ENCODE peak calls at places on chromosome 12, in nine cellular contexts. One of them, this sample, is unnamed.
A peak's percentile ranks its signal among the peaks of the same experiment; 100 is the strongest.

GRCh38 chr12:123151679-123152454 is 977 bp upstream of the PITPNM2 start:
- DNase-seq in fibroblast of mammary gland: no peak
- DNase-seq in PC-3: no peak
- DNase-seq in CD4-positive, CD25-positive, alpha-beta regulatory T cell: no peak
- DNase-seq in ascending aorta: no peak
- DNase-seq in neural progenitor cell: peak; percentile 26
- DNase-seq in right lobe of liver: no peak
- DNase-seq in CD8-positive, alpha-beta memory T cell: no peak
- DNase-seq in breast epithelium: no peak
- DNase-seq in this sample: no peak

GRCh38 chr12:1911598-1912575 is 6.6 kb downstream of the CACNA2D4 start:
- DNase-seq in fibroblast of mammary gland: no peak
- DNase-seq in PC-3: no peak
- DNase-seq in CD4-positive, CD25-positive, alpha-beta regulatory T cell: no peak
- DNase-seq in ascending aorta: no peak
- DNase-seq in neural progenitor cell: no peak
- DNase-seq in right lobe of liver: no peak
- DNase-seq in CD8-positive, alpha-beta memory T cell: no peak
- DNase-seq in breast epithelium: no peak
- DNase-seq in this sample: no peak

GRCh38 chr12:121325922-121326396 is 26.3 kb downstream of the ANAPC5 start:
- DNase-seq in fibroblast of mammary gland: no peak
- DNase-seq in PC-3: no peak
- DNase-seq in CD4-positive, CD25-positive, alpha-beta regulatory T cell: no peak
- DNase-seq in ascending aorta: no peak
- DNase-seq in neural progenitor cell: no peak
- DNase-seq in right lobe of liver: no peak
- DNase-seq in CD8-positive, alpha-beta memory T cell: no peak
- DNase-seq in breast epithelium: no peak
- DNase-seq in this sample: no peak

GRCh38 chr12:92278378-92278828 is 132.8 kb upstream of the BTG1 start:
- DNase-seq in fibroblast of mammary gland: peak; percentile 12
- DNase-seq in PC-3: no peak
- DNase-seq in CD4-positive, CD25-positive, alpha-beta regulatory T cell: no peak
- DNase-seq in ascending aorta: no peak
- DNase-seq in neural progenitor cell: no peak
- DNase-seq in right lobe of liver: no peak
- DNase-seq in CD8-positive, alpha-beta memory T cell: no peak
- DNase-seq in breast epithelium: no peak
- DNase-seq in this sample: no peak

GRCh38 chr12:26043139-26044006 is 81.5 kb downstream of the BHLHE41 start:
- DNase-seq in fibroblast of mammary gland: no peak
- DNase-seq in PC-3: peak; percentile 82
- DNase-seq in CD4-positive, CD25-positive, alpha-beta regulatory T cell: no peak
- DNase-seq in ascending aorta: no peak
- DNase-seq in neural progenitor cell: no peak
- DNase-seq in right lobe of liver: no peak
- DNase-seq in CD8-positive, alpha-beta memory T cell: no peak
- DNase-seq in breast epithelium: no peak
- DNase-seq in this sample: no peak

GRCh38 chr12:93419388-93420034 is 22.2 kb downstream of the UBE2N start:
- DNase-seq in fibroblast of mammary gland: peak; percentile 76
- DNase-seq in PC-3: peak; percentile 68
- DNase-seq in CD4-positive, CD25-positive, alpha-beta regulatory T cell: peak; percentile 71
- DNase-seq in ascending aorta: no peak
- DNase-seq in neural progenitor cell: peak; percentile 42
- DNase-seq in right lobe of liver: no peak
- DNase-seq in CD8-positive, alpha-beta memory T cell: peak; percentile 38
- DNase-seq in breast epithelium: no peak
- DNase-seq in this sample: no peak

GRCh38 chr12:39199371-39199770 is 243.5 kb downstream of the KIF21A start:
- DNase-seq in fibroblast of mammary gland: no peak
- DNase-seq in PC-3: no peak
- DNase-seq in CD4-positive, CD25-positive, alpha-beta regulatory T cell: no peak
- DNase-seq in ascending aorta: no peak
- DNase-seq in neural progenitor cell: no peak
- DNase-seq in right lobe of liver: no peak
- DNase-seq in CD8-positive, alpha-beta memory T cell: no peak
- DNase-seq in breast epithelium: no peak
- DNase-seq in this sample: no peak

GRCh38 chr12:127149226-127149964 is 1117.6 kb upstream of the TMEM132C start:
- DNase-seq in fibroblast of mammary gland: peak; percentile 87
- DNase-seq in PC-3: no peak
- DNase-seq in CD4-positive, CD25-positive, alpha-beta regulatory T cell: no peak
- DNase-seq in ascending aorta: no peak
- DNase-seq in neural progenitor cell: no peak
- DNase-seq in right lobe of liver: no peak
- DNase-seq in CD8-positive, alpha-beta memory T cell: no peak
- DNase-seq in breast epithelium: no peak
- DNase-seq in this sample: no peak

DNA sequence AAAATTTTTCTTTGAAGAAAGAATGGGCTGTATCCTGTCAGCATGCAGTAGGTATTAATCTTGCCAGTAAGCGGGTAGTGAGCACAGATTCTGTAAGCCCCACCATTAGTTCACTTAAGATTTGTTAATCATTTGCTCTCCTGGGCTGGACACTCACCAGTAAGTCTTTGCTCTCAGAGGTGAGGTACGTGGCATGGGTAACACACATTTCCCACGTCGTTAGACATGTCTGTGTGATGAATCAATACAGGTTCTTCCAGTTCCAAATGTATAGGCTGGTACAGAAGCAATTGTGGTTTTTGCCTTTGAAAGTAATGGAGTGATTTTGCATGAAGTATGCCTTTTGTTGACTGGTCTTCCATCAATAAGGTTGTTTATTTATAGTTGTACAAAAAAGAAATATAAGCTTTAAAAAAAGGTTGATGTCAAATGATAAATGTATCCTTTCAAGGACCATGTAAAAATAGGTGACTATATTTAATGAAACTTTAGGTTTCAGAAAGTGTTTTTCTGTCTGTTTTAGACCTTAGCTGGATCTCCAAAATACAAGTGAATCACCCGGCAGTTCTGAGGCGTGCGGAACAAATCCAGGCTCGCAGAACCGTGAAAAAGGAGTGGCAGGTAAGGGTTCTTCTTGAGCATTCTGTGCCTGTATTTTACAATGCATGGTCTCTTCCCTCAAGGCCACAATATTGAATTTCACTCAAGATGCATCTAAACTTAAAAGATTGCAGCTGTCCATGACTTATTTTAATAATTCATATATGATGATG is 45.5 kb downstream of the DERA start:
- DNase-seq in fibroblast of mammary gland: no peak
- DNase-seq in PC-3: peak; percentile 92
- DNase-seq in CD4-positive, CD25-positive, alpha-beta regulatory T cell: no peak
- DNase-seq in ascending aorta: no peak
- DNase-seq in neural progenitor cell: no peak
- DNase-seq in right lobe of liver: no peak
- DNase-seq in CD8-positive, alpha-beta memory T cell: no peak
- DNase-seq in breast epithelium: no peak
- DNase-seq in this sample: no peak
- H3K4me3 ChIP-seq in fibroblast of mammary gland: no peak overlapping the region
- H3K4me3 ChIP-seq in PC-3: peak overlapping the region; percentile 30
- H3K4me3 ChIP-seq in CD4-positive, CD25-positive, alpha-beta regulatory T cell: no peak overlapping the region
- H3K4me3 ChIP-seq in ascending aorta: no peak overlapping the region
- H3K4me3 ChIP-seq in neural progenitor cell: no peak overlapping the region
- H3K4me3 ChIP-seq in right lobe of liver: no peak overlapping the region
- H3K4me3 ChIP-seq in CD8-positive, alpha-beta memory T cell: no peak overlapping the region
- H3K4me3 ChIP-seq in breast epithelium: no peak overlapping the region
- H3K4me3 ChIP-seq in this sample: no peak overlapping the region

DNA sequence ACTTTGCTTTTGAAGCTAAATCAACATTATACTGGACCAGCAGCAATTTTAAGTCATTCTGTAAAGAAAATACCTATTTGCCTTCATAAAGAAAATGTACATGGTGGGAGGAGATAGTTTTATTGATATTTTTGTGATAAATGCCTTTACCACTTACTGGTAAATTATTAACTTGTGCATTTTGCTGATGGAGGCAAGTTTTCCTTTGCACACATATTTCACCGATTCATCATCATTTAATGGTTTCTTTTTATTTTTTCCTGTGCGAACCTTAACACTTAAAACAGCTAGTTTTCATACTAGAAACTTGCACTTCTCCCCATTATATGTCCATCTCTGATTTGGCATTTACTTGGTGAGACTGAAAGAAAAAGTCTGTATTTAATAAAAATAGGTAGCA is 239.3 kb downstream of the TRHDE start:
- DNase-seq in fibroblast of mammary gland: no peak
- DNase-seq in PC-3: peak; percentile 4
- DNase-seq in CD4-positive, CD25-positive, alpha-beta regulatory T cell: no peak
- DNase-seq in ascending aorta: no peak
- DNase-seq in neural progenitor cell: no peak
- DNase-seq in right lobe of liver: no peak
- DNase-seq in CD8-positive, alpha-beta memory T cell: no peak
- DNase-seq in breast epithelium: no peak
- DNase-seq in this sample: no peak
- H3K4me3 ChIP-seq in fibroblast of mammary gland: no peak overlapping the region
- H3K4me3 ChIP-seq in PC-3: no peak overlapping the region
- H3K4me3 ChIP-seq in CD4-positive, CD25-positive, alpha-beta regulatory T cell: no peak overlapping the region
- H3K4me3 ChIP-seq in ascending aorta: no peak overlapping the region
- H3K4me3 ChIP-seq in neural progenitor cell: no peak overlapping the region
- H3K4me3 ChIP-seq in right lobe of liver: peak overlapping the region; percentile 23
- H3K4me3 ChIP-seq in CD8-positive, alpha-beta memory T cell: no peak overlapping the region
- H3K4me3 ChIP-seq in breast epithelium: no peak overlapping the region
- H3K4me3 ChIP-seq in this sample: no peak overlapping the region

GRCh38 chr12:109571773-109572505 is 1.4 kb downstream of the MMAB start:
- DNase-seq in fibroblast of mammary gland: no peak
- DNase-seq in PC-3: no peak
- DNase-seq in CD4-positive, CD25-positive, alpha-beta regulatory T cell: no peak
- DNase-seq in ascending aorta: no peak
- DNase-seq in neural progenitor cell: no peak
- DNase-seq in right lobe of liver: peak; percentile 74
- DNase-seq in CD8-positive, alpha-beta memory T cell: no peak
- DNase-seq in breast epithelium: no peak
- DNase-seq in this sample: no peak
- H3K4me3 ChIP-seq in fibroblast of mammary gland: peak overlapping the region; percentile 98
- H3K4me3 ChIP-seq in PC-3: peak overlapping the region; percentile 81
- H3K4me3 ChIP-seq in CD4-positive, CD25-positive, alpha-beta regulatory T cell: no peak overlapping the region
- H3K4me3 ChIP-seq in ascending aorta: no peak overlapping the region
- H3K4me3 ChIP-seq in neural progenitor cell: no peak overlapping the region
- H3K4me3 ChIP-seq in right lobe of liver: no peak overlapping the region
- H3K4me3 ChIP-seq in CD8-positive, alpha-beta memory T cell: no peak overlapping the region
- H3K4me3 ChIP-seq in breast epithelium: no peak overlapping the region
- H3K4me3 ChIP-seq in this sample: no peak overlapping the region

DNA sequence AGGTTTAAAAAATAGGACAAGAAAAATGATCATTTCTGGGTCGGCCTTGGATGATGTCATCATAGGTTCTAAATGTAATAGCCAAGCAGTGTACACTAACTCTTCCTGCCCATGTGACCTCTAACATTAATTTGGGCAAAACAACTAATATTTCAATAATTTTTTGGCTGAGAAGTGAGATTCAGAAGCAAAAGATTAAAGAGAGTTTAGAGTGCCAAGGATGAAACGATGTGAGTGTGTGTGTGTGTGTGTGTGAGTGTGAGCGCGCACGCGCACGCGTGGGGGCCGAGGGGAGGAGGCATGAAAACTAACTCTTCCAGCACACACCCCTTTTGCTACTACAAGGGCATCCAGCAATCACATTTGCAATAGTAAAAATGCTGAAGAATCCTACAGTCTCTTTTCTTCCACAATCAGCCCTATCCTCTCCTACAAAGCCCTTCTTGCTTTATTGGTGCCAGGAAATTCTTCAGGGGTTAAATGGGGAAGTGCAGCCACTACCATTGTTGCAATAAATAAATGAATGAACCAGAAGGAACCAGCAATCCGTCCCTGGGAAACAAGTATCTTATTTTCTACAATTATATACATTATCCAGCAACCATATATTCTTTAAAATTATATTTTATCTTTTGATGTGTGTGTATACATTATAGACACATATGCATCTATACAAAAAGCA is 52.9 kb downstream of the PEBP1 start:
- DNase-seq in fibroblast of mammary gland: peak; percentile 55
- DNase-seq in PC-3: no peak
- DNase-seq in CD4-positive, CD25-positive, alpha-beta regulatory T cell: no peak
- DNase-seq in ascending aorta: no peak
- DNase-seq in neural progenitor cell: no peak
- DNase-seq in right lobe of liver: no peak
- DNase-seq in CD8-positive, alpha-beta memory T cell: no peak
- DNase-seq in breast epithelium: no peak
- DNase-seq in this sample: no peak
- H3K4me3 ChIP-seq in fibroblast of mammary gland: peak overlapping the region; percentile 7
- H3K4me3 ChIP-seq in PC-3: no peak overlapping the region
- H3K4me3 ChIP-seq in CD4-positive, CD25-positive, alpha-beta regulatory T cell: no peak overlapping the region
- H3K4me3 ChIP-seq in ascending aorta: peak overlapping the region; percentile 34
- H3K4me3 ChIP-seq in neural progenitor cell: no peak overlapping the region
- H3K4me3 ChIP-seq in right lobe of liver: no peak overlapping the region
- H3K4me3 ChIP-seq in CD8-positive, alpha-beta memory T cell: no peak overlapping the region
- H3K4me3 ChIP-seq in breast epithelium: peak overlapping the region; percentile 39
- H3K4me3 ChIP-seq in this sample: peak overlapping the region; percentile 2

GRCh38 chr12:113467514-113468364 is 3.9 kb downstream of the LHX5 start:
- DNase-seq in fibroblast of mammary gland: no peak
- DNase-seq in PC-3: peak; percentile 37
- DNase-seq in CD4-positive, CD25-positive, alpha-beta regulatory T cell: no peak
- DNase-seq in ascending aorta: no peak
- DNase-seq in neural progenitor cell: peak; percentile 82
- DNase-seq in right lobe of liver: no peak
- DNase-seq in CD8-positive, alpha-beta memory T cell: no peak
- DNase-seq in breast epithelium: no peak
- DNase-seq in this sample: no peak
- H3K4me3 ChIP-seq in fibroblast of mammary gland: peak overlapping the region; percentile 16
- H3K4me3 ChIP-seq in PC-3: peak overlapping the region; percentile 65
- H3K4me3 ChIP-seq in CD4-positive, CD25-positive, alpha-beta regulatory T cell: no peak overlapping the region
- H3K4me3 ChIP-seq in ascending aorta: peak overlapping the region; percentile 45
- H3K4me3 ChIP-seq in neural progenitor cell: peak overlapping the region; percentile 95
- H3K4me3 ChIP-seq in right lobe of liver: peak overlapping the region; percentile 18
- H3K4me3 ChIP-seq in CD8-positive, alpha-beta memory T cell: no peak overlapping the region
- H3K4me3 ChIP-seq in breast epithelium: peak overlapping the region; percentile 61
- H3K4me3 ChIP-seq in this sample: peak overlapping the region; percentile 43

GRCh38 chr12:29781705-29782266 is 2.0 kb downstream of the TMTC1 start:
- DNase-seq in fibroblast of mammary gland: no peak
- DNase-seq in PC-3: no peak
- DNase-seq in CD4-positive, CD25-positive, alpha-beta regulatory T cell: no peak
- DNase-seq in ascending aorta: no peak
- DNase-seq in neural progenitor cell: no peak
- DNase-seq in right lobe of liver: no peak
- DNase-seq in CD8-positive, alpha-beta memory T cell: no peak
- DNase-seq in breast epithelium: no peak
- DNase-seq in this sample: no peak

GRCh38 chr12:29782821-29783772 is 645 bp downstream of the TMTC1 start:
- DNase-seq in fibroblast of mammary gland: peak; percentile 35
- DNase-seq in PC-3: peak; percentile 14
- DNase-seq in CD4-positive, CD25-positive, alpha-beta regulatory T cell: no peak
- DNase-seq in ascending aorta: no peak
- DNase-seq in neural progenitor cell: peak; percentile 77
- DNase-seq in right lobe of liver: peak; percentile 54
- DNase-seq in CD8-positive, alpha-beta memory T cell: no peak
- DNase-seq in breast epithelium: no peak
- DNase-seq in this sample: no peak

GRCh38 chr12:29782285-29782820 is 1.4 kb downstream of the TMTC1 start:
- DNase-seq in fibroblast of mammary gland: peak; percentile 90
- DNase-seq in PC-3: peak; percentile 34
- DNase-seq in CD4-positive, CD25-positive, alpha-beta regulatory T cell: peak; percentile 2
- DNase-seq in ascending aorta: no peak
- DNase-seq in neural progenitor cell: peak; percentile 48
- DNase-seq in right lobe of liver: no peak
- DNase-seq in CD8-positive, alpha-beta memory T cell: no peak
- DNase-seq in breast epithelium: no peak
- DNase-seq in this sample: no peak

GRCh38 chr12:29780084-29780483 is 3.7 kb downstream of the TMTC1 start:
- DNase-seq in fibroblast of mammary gland: no peak
- DNase-seq in PC-3: no peak
- DNase-seq in CD4-positive, CD25-positive, alpha-beta regulatory T cell: no peak
- DNase-seq in ascending aorta: no peak
- DNase-seq in neural progenitor cell: no peak
- DNase-seq in right lobe of liver: no peak
- DNase-seq in CD8-positive, alpha-beta memory T cell: no peak
- DNase-seq in breast epithelium: no peak
- DNase-seq in this sample: no peak

GRCh38 chr12:29781176-29781575 is 2.6 kb downstream of the TMTC1 start:
- DNase-seq in fibroblast of mammary gland: no peak
- DNase-seq in PC-3: no peak
- DNase-seq in CD4-positive, CD25-positive, alpha-beta regulatory T cell: no peak
- DNase-seq in ascending aorta: no peak
- DNase-seq in neural progenitor cell: no peak
- DNase-seq in right lobe of liver: no peak
- DNase-seq in CD8-positive, alpha-beta memory T cell: no peak
- DNase-seq in breast epithelium: no peak
- DNase-seq in this sample: no peak
- H3K4me3 ChIP-seq in fibroblast of mammary gland: peak overlapping the region; percentile 91
- H3K4me3 ChIP-seq in PC-3: no peak overlapping the region
- H3K4me3 ChIP-seq in CD4-positive, CD25-positive, alpha-beta regulatory T cell: no peak overlapping the region
- H3K4me3 ChIP-seq in ascending aorta: peak overlapping the region; percentile 75
- H3K4me3 ChIP-seq in neural progenitor cell: peak overlapping the region; percentile 82
- H3K4me3 ChIP-seq in right lobe of liver: no peak overlapping the region
- H3K4me3 ChIP-seq in CD8-positive, alpha-beta memory T cell: no peak overlapping the region
- H3K4me3 ChIP-seq in breast epithelium: peak overlapping the region; percentile 81
- H3K4me3 ChIP-seq in this sample: peak overlapping the region; percentile 64

This sample was measured in esophagus squamous epithelium.